ENCODE peak calls at places on chromosomes 5 and 9, in five cellular contexts. J is A549, O is HepG2, E is K562, B is WTC11. M is an unnamed sample.

GRCh38 chr9:17531642-17532254 is 47.1 kb upstream of the SH3GL2 start:
- DNase-seq in O (peak), E (peak), J (peak), B (peak), M (no peak)

GRCh38 chr9:129058965-129059795 is 21.7 kb upstream of the DOLPP1 start:
- DNase-seq in O (peak), J (no peak), B (no peak), E (no peak), M (no peak)

GRCh38 chr5:56023296-56023695 is 28.5 kb upstream of the IL6ST start:
- DNase-seq in O (no peak), E (no peak), J (no peak), B (no peak), M (no peak)

GRCh38 chr5:180135967-180136641 is 64.5 kb upstream of the RNF130 start:
- DNase-seq in E (no peak), O (no peak), J (no peak), B (no peak), M (no peak)

GRCh38 chr5:50874277-50874984 is 208.0 kb downstream of the PARP8 start:
- DNase-seq in O (no peak), J (no peak), E (no peak), B (no peak), M (no peak)

GRCh38 chr9:137741330-137741729 is 122.5 kb downstream of the EHMT1 start:
- DNase-seq in J (no peak), O (no peak), B (no peak), E (no peak), M (no peak)

GRCh38 chr5:83026507-83026906 is 50.7 kb downstream of the TMEM167A start:
- DNase-seq in J (no peak), O (no peak), E (no peak), B (peak), M (no peak)

GRCh38 chr5:98201006-98201620 is 572.4 kb upstream of the RGMB start:
- DNase-seq in E (no peak), O (no peak), J (no peak), B (peak), M (no peak)

GRCh38 chr9:78874056-78874455 is 577.1 kb downstream of the PSAT1 start:
- DNase-seq in O (no peak), J (no peak), B (no peak), E (no peak), M (no peak)

GRCh38 chr9:97903168-97903567 is 19.1 kb downstream of the TRMO start:
- DNase-seq in J (no peak), E (no peak), O (no peak), B (no peak), M (no peak)

GRCh38 chr9:98501776-98502175 is 207.0 kb downstream of the GABBR2 start:
- DNase-seq in J (no peak), O (no peak), B (no peak), E (no peak), M (no peak)

GRCh38 chr5:41695920-41696582 is 174.2 kb downstream of the OXCT1 start:
- DNase-seq in O (no peak), E (peak), B (no peak), J (peak), M (no peak)

GRCh38 chr9:107020040-107020530 is 157.1 kb downstream of the ZNF462 start:
- DNase-seq in J (no peak), O (no peak), B (no peak), E (no peak), M (peak)

GRCh38 chr9:98135938-98136337 is 16.9 kb upstream of the TRIM14 start:
- DNase-seq in B (no peak), E (no peak), J (no peak), O (no peak), M (no peak)

GRCh38 chr9:30796806-30797205 is 1587.6 kb upstream of the ACO1 start:
- DNase-seq in B (no peak), J (no peak), E (no peak), O (no peak), M (no peak)

GRCh38 chr5:116467444-116467843 is 107.2 kb downstream of the SEMA6A start:
- DNase-seq in O (no peak), B (no peak), E (no peak), J (no peak), M (no peak)

GRCh38 chr5:1732238-1732880 is 67.3 kb downstream of the MRPL36 start:
- DNase-seq in O (no peak), E (no peak), J (peak), B (no peak), M (no peak)

GRCh38 chr9:135371535-135371934 is 108.0 kb upstream of the PPP1R26 start:
- DNase-seq in E (no peak), J (no peak), B (no peak), O (no peak), M (no peak)

GRCh38 chr9:124570942-124571666 is 63.9 kb upstream of the NR5A1 start:
- DNase-seq in B (no peak), J (no peak), O (no peak), E (no peak), M (no peak)

GRCh38 chr9:102044133-102044532 is 305.7 kb upstream of the GRIN3A start:
- DNase-seq in B (no peak), J (no peak), O (no peak), E (no peak), M (no peak)

GRCh38 chr5:73096239-73096575 is 24.2 kb upstream of the TMEM171 start:
- DNase-seq in O (no peak), E (no peak), B (no peak), J (no peak), M (no peak)

GRCh38 chr5:172145870-172146747 is 41.9 kb downstream of the STK10 start:
- DNase-seq in J (no peak), O (no peak), E (no peak), B (no peak), M (no peak)

GRCh38 chr9:84266087-84266561 is 74.4 kb downstream of the SLC28A3 start:
- DNase-seq in B (peak), E (no peak), O (peak), J (peak), M (no peak)

GRCh38 chr5:65128226-65128625 is 353.5 kb downstream of the ADAMTS6 start:
- DNase-seq in B (peak), J (no peak), O (no peak), E (no peak), M (no peak)

GRCh38 chr9:81461196-81461595 is 228.2 kb downstream of the TLE1 start:
- DNase-seq in O (no peak), E (no peak), B (no peak), J (no peak), M (no peak)

GRCh38 chr5:125338804-125339203 is 592.4 kb upstream of the ZNF608 start:
- DNase-seq in J (no peak), O (no peak), E (no peak), B (no peak), M (no peak)

GRCh38 chr9:6247266-6247665 is 31.7 kb downstream of the IL33 start:
- DNase-seq in B (no peak), O (no peak), J (no peak), E (no peak), M (no peak)

GRCh38 chr9:109031241-109031640 is 17.9 kb upstream of the CTNNAL1 start:
- DNase-seq in E (no peak), O (no peak), J (no peak), B (no peak), M (no peak)

GRCh38 chr9:91100878-91101450 is 260.8 kb downstream of the AUH start:
- DNase-seq in E (no peak), J (no peak), O (peak), B (no peak), M (no peak)

GRCh38 chr5:125198270-125198974 is 452.0 kb upstream of the ZNF608 start:
- DNase-seq in O (no peak), E (no peak), B (no peak), J (no peak), M (no peak)

GRCh38 chr9:137589441-137590122 is 730 bp downstream of the ZMYND19 start:
- DNase-seq in B (no peak), E (no peak), O (no peak), J (no peak), M (no peak)

GRCh38 chr5:60649288-60649917 is 50.6 kb downstream of the DEPDC1B start:
- DNase-seq in E (peak), O (peak), J (peak), B (no peak), M (peak)

GRCh38 chr5:136000937-136001336 is 27.9 kb upstream of the TGFBI start:
- DNase-seq in O (no peak), B (no peak), J (no peak), E (no peak), M (no peak)
- TF ChIP-seq ESRRA in O (no peak), B (no peak), J (no peak), E (no peak), M (no peak)

GRCh38 chr5:149251546-149251945 is 20.1 kb upstream of the AFAP1L1 start:
- DNase-seq in E (no peak), B (no peak), J (no peak), O (no peak), M (no peak)

GRCh38 chr5:149256451-149256850 is 15.2 kb upstream of the AFAP1L1 start:
- DNase-seq in O (no peak), B (no peak), E (no peak), J (no peak), M (no peak)

GRCh38 chr5:149257875-149258705 is 13.6 kb upstream of the AFAP1L1 start:
- DNase-seq in O (no peak), E (no peak), B (no peak), J (no peak), M (no peak)

DNA sequence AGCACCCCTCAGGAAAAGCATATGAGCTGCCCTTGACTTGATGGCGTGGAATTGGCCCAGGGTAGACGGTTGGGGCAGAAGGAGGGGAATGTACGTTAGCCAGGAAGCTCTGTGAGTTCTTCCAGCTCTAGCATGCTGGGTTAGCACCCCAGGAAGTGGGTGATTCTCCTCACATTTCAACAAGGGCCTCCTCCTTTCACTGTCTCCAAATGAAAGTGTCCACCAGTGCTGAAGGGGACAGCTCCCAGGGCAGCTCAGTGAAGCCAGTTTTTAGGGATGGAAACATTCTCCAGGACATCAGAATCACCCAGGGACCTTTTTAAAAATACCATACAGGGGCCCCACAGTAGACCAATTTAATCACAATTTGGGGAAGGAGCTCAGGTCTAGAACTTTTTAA is 17.2 kb upstream of the AFAP1L1 start:
- DNase-seq in B (peak), E (no peak), O (no peak), J (no peak), M (no peak)
- TF ChIP-seq ESRRA in B (no peak), E (no peak), O (no peak), J (no peak), M (no peak)

DNA sequence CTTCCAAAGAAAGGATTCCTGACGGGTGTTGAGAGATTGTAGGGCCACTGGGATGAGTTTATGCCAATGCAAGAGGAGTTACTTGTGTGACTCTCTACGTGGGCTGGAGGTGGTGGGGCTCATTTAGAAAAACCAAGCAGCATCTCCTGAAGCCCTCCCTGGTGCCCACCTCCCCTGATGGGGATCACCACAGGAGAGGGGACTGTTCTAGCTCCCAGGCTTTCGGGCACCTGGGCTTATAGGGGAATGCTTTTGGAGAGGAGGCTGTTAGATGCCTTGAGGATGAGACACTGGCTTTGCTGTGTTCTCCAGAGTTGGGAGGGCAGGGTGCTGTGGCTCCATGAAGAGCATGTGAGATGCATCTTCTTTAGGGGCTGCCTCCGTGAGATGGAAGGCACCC is 65.0 kb downstream of the IRX1 start:
- DNase-seq in B (no peak), J (no peak), E (no peak), O (no peak), M (no peak)
- TF ChIP-seq ESRRA in B (no peak), J (no peak), E (no peak), O (no peak), M (no peak)

GRCh38 chr5:52945040-52945439 is 44.1 kb upstream of the ITGA2 start:
- DNase-seq in J (no peak), O (no peak), B (no peak), E (no peak), M (no peak)
- TF ChIP-seq ESRRA in J (no peak), O (no peak), B (no peak), E (no peak), M (no peak)